ENCODE peak calls at places on chromosomes 4 and X, in six cellular contexts. One of them, this sample, is unnamed. For H3K4me1, the result is how much of the 10 kb centered on the place peaks cover.

GRCh38 chr4:171834640-171835039 is 21.4 kb downstream of the GALNTL6 start:
- DNase-seq in ascending aorta: no peak
- DNase-seq in IMR-90: no peak
- DNase-seq in lower lobe of right lung: no peak
- DNase-seq in H9: no peak
- DNase-seq in transverse colon: no peak
- DNase-seq in this sample: no peak

GRCh38 chrX:13761606-13762005 is 27.1 kb downstream of the OFD1 start:
- DNase-seq in H9: peak
- DNase-seq in lower lobe of right lung: no peak
- DNase-seq in ascending aorta: no peak
- DNase-seq in transverse colon: no peak
- DNase-seq in IMR-90: peak
- DNase-seq in this sample: no peak

GRCh38 chrX:10526442-10526841 is 93.9 kb downstream of the MID1 start:
- DNase-seq in IMR-90: peak
- DNase-seq in ascending aorta: no peak
- DNase-seq in lower lobe of right lung: no peak
- DNase-seq in transverse colon: no peak
- DNase-seq in H9: no peak
- DNase-seq in this sample: no peak

GRCh38 chrX:130300010-130300282 is 31.2 kb upstream of the ZNF280C start:
- DNase-seq in H9: no peak
- DNase-seq in ascending aorta: no peak
- DNase-seq in IMR-90: no peak
- DNase-seq in lower lobe of right lung: no peak
- DNase-seq in transverse colon: no peak
- DNase-seq in this sample: no peak

GRCh38 chr4:20428410-20429160 is 176.9 kb downstream of the SLIT2 start:
- DNase-seq in ascending aorta: no peak
- DNase-seq in IMR-90: peak
- DNase-seq in lower lobe of right lung: no peak
- DNase-seq in transverse colon: no peak
- DNase-seq in H9: no peak
- DNase-seq in this sample: no peak

GRCh38 chr4:39729557-39729956 is 31.6 kb downstream of the UBE2K start:
- DNase-seq in ascending aorta: no peak
- DNase-seq in H9: no peak
- DNase-seq in lower lobe of right lung: no peak
- DNase-seq in IMR-90: peak
- DNase-seq in transverse colon: no peak
- DNase-seq in this sample: no peak

GRCh38 chr4:100981447-100982204 is 365.7 kb downstream of the PPP3CA start:
- DNase-seq in ascending aorta: no peak
- DNase-seq in transverse colon: no peak
- DNase-seq in IMR-90: peak
- DNase-seq in H9: no peak
- DNase-seq in lower lobe of right lung: peak
- DNase-seq in this sample: no peak

GRCh38 chr4:2745981-2746806 is 9.9 kb downstream of the TNIP2 start:
- DNase-seq in IMR-90: peak
- DNase-seq in ascending aorta: peak
- DNase-seq in H9: no peak
- DNase-seq in lower lobe of right lung: peak
- DNase-seq in transverse colon: peak
- DNase-seq in this sample: peak

GRCh38 chrX:70924294-70924693 is 6.6 kb downstream of the SLC7A3 start:
- DNase-seq in lower lobe of right lung: no peak
- DNase-seq in ascending aorta: no peak
- DNase-seq in H9: no peak
- DNase-seq in transverse colon: no peak
- DNase-seq in IMR-90: no peak
- DNase-seq in this sample: no peak

DNA sequence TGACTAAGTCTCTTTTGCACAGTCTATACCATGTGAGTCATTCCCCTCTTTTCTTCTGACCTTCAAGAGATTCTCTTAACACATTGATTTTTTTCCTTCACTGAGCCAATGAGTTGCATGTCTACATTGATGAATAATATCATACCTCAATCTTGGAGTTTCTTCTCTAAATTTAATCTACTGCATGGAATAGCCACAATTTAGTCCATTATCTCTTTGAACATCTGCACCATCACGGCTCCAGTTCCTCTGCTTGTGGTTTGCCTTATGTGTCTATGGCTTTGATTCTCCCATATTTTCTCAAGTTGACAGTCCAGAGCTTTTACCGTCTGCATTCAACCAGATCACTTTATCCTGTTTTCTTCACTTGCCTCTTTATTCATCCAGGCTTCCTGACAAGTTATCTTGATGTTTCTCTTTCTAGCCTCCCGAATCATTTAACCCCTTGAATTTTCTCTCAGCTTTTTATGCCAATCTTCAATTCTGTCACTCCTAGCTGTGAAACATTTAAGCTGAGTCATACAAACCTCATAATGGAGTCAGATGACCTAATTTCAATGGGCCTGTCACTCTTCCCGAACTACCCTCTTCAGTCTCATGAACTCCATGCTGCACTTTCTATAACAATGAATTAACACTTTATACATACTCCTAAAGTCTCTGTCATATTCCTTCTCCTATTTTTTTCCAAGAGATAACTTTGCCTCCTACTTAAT is 222.3 kb downstream of the CPE start:
- DNase-seq in ascending aorta: no peak
- DNase-seq in H9: no peak
- DNase-seq in IMR-90: no peak
- DNase-seq in lower lobe of right lung: no peak
- DNase-seq in transverse colon: no peak
- DNase-seq in this sample: no peak
- TF ChIP-seq CTCF in ascending aorta: no peak
- TF ChIP-seq CTCF in H9: no peak
- TF ChIP-seq CTCF in IMR-90: no peak
- TF ChIP-seq CTCF in lower lobe of right lung: no peak
- TF ChIP-seq CTCF in transverse colon: no peak
- TF ChIP-seq CTCF in this sample: no peak

GRCh38 chr4:1713003-1713397 is 881 bp upstream of the SLBP start:
- DNase-seq in IMR-90: no peak
- DNase-seq in transverse colon: no peak
- DNase-seq in H9: no peak
- DNase-seq in ascending aorta: peak
- DNase-seq in lower lobe of right lung: no peak
- DNase-seq in this sample: no peak
- H3K4me1 ChIP-seq in IMR-90: under half
- H3K4me1 ChIP-seq in transverse colon: under half
- H3K4me1 ChIP-seq in H9: under half
- H3K4me1 ChIP-seq in ascending aorta: under half
- H3K4me1 ChIP-seq in lower lobe of right lung: half or more
- H3K4me1 ChIP-seq in this sample: under half

GRCh38 chr4:127618427-127618826 is 14.3 kb upstream of the INTU start:
- DNase-seq in IMR-90: no peak
- DNase-seq in lower lobe of right lung: no peak
- DNase-seq in H9: no peak
- DNase-seq in ascending aorta: no peak
- DNase-seq in transverse colon: no peak
- DNase-seq in this sample: no peak

GRCh38 chr4:127622621-127622922 is 10.2 kb upstream of the INTU start:
- DNase-seq in H9: no peak
- DNase-seq in IMR-90: no peak
- DNase-seq in transverse colon: no peak
- DNase-seq in lower lobe of right lung: no peak
- DNase-seq in ascending aorta: no peak
- DNase-seq in this sample: no peak

GRCh38 chr4:127624176-127624575 is 8.6 kb upstream of the INTU start:
- DNase-seq in transverse colon: no peak
- DNase-seq in IMR-90: no peak
- DNase-seq in ascending aorta: no peak
- DNase-seq in lower lobe of right lung: no peak
- DNase-seq in H9: no peak
- DNase-seq in this sample: no peak

GRCh38 chr4:127622923-127623754 is 9.6 kb upstream of the INTU start:
- DNase-seq in ascending aorta: peak
- DNase-seq in H9: peak
- DNase-seq in IMR-90: peak
- DNase-seq in transverse colon: peak
- DNase-seq in lower lobe of right lung: peak
- DNase-seq in this sample: peak

DNA sequence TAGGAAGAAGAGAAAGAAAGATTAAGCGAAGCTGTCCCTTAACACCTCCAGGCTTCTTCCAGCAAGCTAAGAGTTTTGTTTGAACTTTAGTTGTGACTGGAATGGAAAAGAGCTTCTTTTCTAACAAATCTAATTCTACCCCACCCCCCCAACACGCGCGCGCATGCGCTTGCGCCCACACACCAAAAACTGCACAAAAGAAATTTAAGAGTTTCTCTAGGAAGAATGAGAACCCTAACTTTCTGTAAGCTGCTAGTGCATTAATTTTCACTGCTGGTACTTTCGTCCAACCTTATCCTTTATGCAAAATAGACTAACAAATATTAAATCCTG is 9.0 kb upstream of the INTU start:
- DNase-seq in lower lobe of right lung: no peak
- DNase-seq in IMR-90: peak
- DNase-seq in H9: no peak
- DNase-seq in transverse colon: no peak
- DNase-seq in ascending aorta: no peak
- DNase-seq in this sample: no peak
- TF ChIP-seq CTCF in lower lobe of right lung: no peak
- TF ChIP-seq CTCF in IMR-90: no peak
- TF ChIP-seq CTCF in H9: no peak
- TF ChIP-seq CTCF in transverse colon: no peak
- TF ChIP-seq CTCF in ascending aorta: no peak
- TF ChIP-seq CTCF in this sample: no peak

GRCh38 chrX:39756086-39756883 is 341.5 kb downstream of the BCOR start:
- DNase-seq in ascending aorta: no peak
- DNase-seq in lower lobe of right lung: no peak
- DNase-seq in transverse colon: no peak
- DNase-seq in H9: no peak
- DNase-seq in IMR-90: no peak
- DNase-seq in this sample: no peak
- H3K4me1 ChIP-seq in ascending aorta: under half
- H3K4me1 ChIP-seq in lower lobe of right lung: under half
- H3K4me1 ChIP-seq in transverse colon: under half
- H3K4me1 ChIP-seq in H9: under half
- H3K4me1 ChIP-seq in IMR-90: under half
- H3K4me1 ChIP-seq in this sample: under half

GRCh38 chr4:60463846-60464502 is 736.2 kb upstream of the ADGRL3 start:
- DNase-seq in transverse colon: no peak
- DNase-seq in H9: no peak
- DNase-seq in ascending aorta: no peak
- DNase-seq in IMR-90: no peak
- DNase-seq in lower lobe of right lung: no peak
- DNase-seq in this sample: no peak
- TF ChIP-seq CTCF in transverse colon: no peak
- TF ChIP-seq CTCF in H9: peak
- TF ChIP-seq CTCF in ascending aorta: no peak
- TF ChIP-seq CTCF in IMR-90: peak
- TF ChIP-seq CTCF in lower lobe of right lung: no peak
- TF ChIP-seq CTCF in this sample: peak

GRCh38 chr4:23931489-23931830 is 41.6 kb upstream of the PPARGC1A start:
- DNase-seq in H9: no peak
- DNase-seq in transverse colon: no peak
- DNase-seq in lower lobe of right lung: no peak
- DNase-seq in ascending aorta: no peak
- DNase-seq in IMR-90: no peak
- DNase-seq in this sample: no peak

GRCh38 chr4:23932186-23932585 is 42.3 kb upstream of the PPARGC1A start:
- DNase-seq in lower lobe of right lung: no peak
- DNase-seq in ascending aorta: no peak
- DNase-seq in transverse colon: no peak
- DNase-seq in H9: peak
- DNase-seq in IMR-90: no peak
- DNase-seq in this sample: no peak

GRCh38 chr4:23932935-23933334 is 43.1 kb upstream of the PPARGC1A start:
- DNase-seq in transverse colon: no peak
- DNase-seq in H9: peak
- DNase-seq in ascending aorta: no peak
- DNase-seq in IMR-90: peak
- DNase-seq in lower lobe of right lung: no peak
- DNase-seq in this sample: no peak

GRCh38 chr4:23929248-23929647 is 39.4 kb upstream of the PPARGC1A start:
- DNase-seq in lower lobe of right lung: no peak
- DNase-seq in transverse colon: no peak
- DNase-seq in H9: no peak
- DNase-seq in ascending aorta: no peak
- DNase-seq in IMR-90: no peak
- DNase-seq in this sample: no peak

GRCh38 chr4:23930750-23931488 is 41.1 kb upstream of the PPARGC1A start:
- DNase-seq in H9: peak
- DNase-seq in ascending aorta: peak
- DNase-seq in transverse colon: peak
- DNase-seq in lower lobe of right lung: peak
- DNase-seq in IMR-90: no peak
- DNase-seq in this sample: peak
- H3K4me1 ChIP-seq in H9: under half
- H3K4me1 ChIP-seq in ascending aorta: under half
- H3K4me1 ChIP-seq in transverse colon: under half
- H3K4me1 ChIP-seq in lower lobe of right lung: under half
- H3K4me1 ChIP-seq in IMR-90: under half
- H3K4me1 ChIP-seq in this sample: under half

DNA sequence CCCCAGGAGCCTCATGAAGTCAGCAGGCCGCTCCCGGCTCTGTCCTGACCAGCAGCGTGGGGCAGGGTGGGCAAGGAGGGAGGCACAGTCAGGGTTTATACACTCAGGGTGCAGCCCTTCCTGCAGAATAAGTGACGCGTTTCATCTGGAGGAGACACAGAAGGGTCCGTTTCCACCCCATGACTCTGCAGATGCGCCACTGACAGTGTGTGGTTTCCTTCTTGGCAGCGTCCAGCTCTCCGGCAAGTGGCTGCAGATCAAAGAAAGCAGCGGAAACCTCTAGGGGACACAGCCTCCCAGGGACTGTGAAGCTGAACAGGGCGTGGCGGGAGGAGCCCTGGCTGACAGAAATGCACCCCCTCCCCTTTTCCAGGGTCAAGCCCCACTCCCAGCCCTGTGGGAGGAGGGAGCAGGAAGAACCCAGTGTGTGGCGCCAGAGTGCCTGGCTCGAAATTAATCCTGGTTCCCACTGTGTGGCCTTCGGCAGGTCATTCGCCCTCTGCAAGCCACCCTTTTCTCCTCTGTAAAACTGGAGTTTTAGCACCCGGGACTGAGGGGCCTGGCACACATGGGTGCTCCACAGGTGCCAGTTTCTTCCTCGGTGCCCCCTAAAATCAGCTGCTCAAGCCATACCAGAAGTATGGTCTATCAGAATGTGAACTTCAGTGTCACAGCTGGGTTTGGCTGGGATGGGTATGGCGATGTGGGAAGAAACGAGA is 17.3 kb upstream of the TBC1D14 start:
- DNase-seq in ascending aorta: peak
- DNase-seq in lower lobe of right lung: peak
- DNase-seq in H9: peak
- DNase-seq in transverse colon: peak
- DNase-seq in IMR-90: peak
- DNase-seq in this sample: peak
- TF ChIP-seq CTCF in ascending aorta: no peak
- TF ChIP-seq CTCF in lower lobe of right lung: peak
- TF ChIP-seq CTCF in H9: peak
- TF ChIP-seq CTCF in transverse colon: peak
- TF ChIP-seq CTCF in IMR-90: peak
- TF ChIP-seq CTCF in this sample: peak